ENCODE peak calls at places on chromosome 22, in eight cellular contexts. One of them, this sample, is unnamed.

GRCh38 chr22:33461698-33462434 is 403.7 kb upstream of the SYN3 start:
- DNase-seq in transverse colon: no peak
- DNase-seq in fibroblast of the aortic adventitia: no peak
- DNase-seq in aorta: no peak
- DNase-seq in GM23248: no peak
- DNase-seq in neural progenitor cell: no peak
- DNase-seq in right cardiac atrium: no peak
- DNase-seq in adipocyte: no peak
- DNase-seq in this sample: no peak

GRCh38 chr22:30733081-30733680 is 38.5 kb downstream of the OSBP2 start:
- DNase-seq in adipocyte: no peak
- DNase-seq in neural progenitor cell: no peak
- DNase-seq in fibroblast of the aortic adventitia: peak; percentile 72
- DNase-seq in transverse colon: no peak
- DNase-seq in aorta: peak; percentile 47
- DNase-seq in GM23248: peak; percentile 65
- DNase-seq in right cardiac atrium: no peak
- DNase-seq in this sample: no peak

GRCh38 chr22:47659467-47660302 is 897.2 kb downstream of the TBC1D22A start:
- DNase-seq in adipocyte: no peak
- DNase-seq in right cardiac atrium: no peak
- DNase-seq in transverse colon: no peak
- DNase-seq in aorta: no peak
- DNase-seq in GM23248: no peak
- DNase-seq in fibroblast of the aortic adventitia: no peak
- DNase-seq in neural progenitor cell: peak; percentile 44
- DNase-seq in this sample: no peak

GRCh38 chr22:19870153-19871022 is 15.7 kb upstream of the GNB1L start:
- DNase-seq in transverse colon: no peak
- DNase-seq in fibroblast of the aortic adventitia: no peak
- DNase-seq in adipocyte: no peak
- DNase-seq in neural progenitor cell: no peak
- DNase-seq in GM23248: no peak
- DNase-seq in right cardiac atrium: no peak
- DNase-seq in aorta: peak; percentile 63
- DNase-seq in this sample: no peak

GRCh38 chr22:30610299-30610698 is 3.3 kb downstream of the TCN2 start:
- DNase-seq in right cardiac atrium: peak; percentile 44
- DNase-seq in neural progenitor cell: no peak
- DNase-seq in transverse colon: no peak
- DNase-seq in GM23248: no peak
- DNase-seq in adipocyte: no peak
- DNase-seq in fibroblast of the aortic adventitia: no peak
- DNase-seq in aorta: no peak
- DNase-seq in this sample: no peak

GRCh38 chr22:29382575-29383328 is 5.6 kb downstream of the AP1B1 start:
- DNase-seq in aorta: no peak
- DNase-seq in neural progenitor cell: no peak
- DNase-seq in GM23248: no peak
- DNase-seq in right cardiac atrium: no peak
- DNase-seq in transverse colon: peak; percentile 67
- DNase-seq in fibroblast of the aortic adventitia: no peak
- DNase-seq in adipocyte: no peak
- DNase-seq in this sample: no peak

GRCh38 chr22:36185828-36186624 is 15.6 kb downstream of the APOL4 start:
- DNase-seq in right cardiac atrium: no peak
- DNase-seq in aorta: no peak
- DNase-seq in adipocyte: no peak
- DNase-seq in neural progenitor cell: no peak
- DNase-seq in transverse colon: no peak
- DNase-seq in fibroblast of the aortic adventitia: no peak
- DNase-seq in GM23248: no peak
- DNase-seq in this sample: no peak

GRCh38 chr22:39917091-39917703 is 16.3 kb downstream of the GRAP2 start:
- DNase-seq in adipocyte: no peak
- DNase-seq in neural progenitor cell: no peak
- DNase-seq in transverse colon: no peak
- DNase-seq in right cardiac atrium: no peak
- DNase-seq in aorta: no peak
- DNase-seq in GM23248: no peak
- DNase-seq in fibroblast of the aortic adventitia: no peak
- DNase-seq in this sample: no peak

GRCh38 chr22:29998627-29999026 is 81.6 kb upstream of the HORMAD2 start:
- DNase-seq in adipocyte: no peak
- DNase-seq in transverse colon: no peak
- DNase-seq in aorta: no peak
- DNase-seq in neural progenitor cell: no peak
- DNase-seq in GM23248: peak; percentile 45
- DNase-seq in fibroblast of the aortic adventitia: peak; percentile 40
- DNase-seq in right cardiac atrium: no peak
- DNase-seq in this sample: no peak

GRCh38 chr22:19663286-19663815 is 51.0 kb upstream of the SEPTIN5 start:
- DNase-seq in transverse colon: peak; percentile 43
- DNase-seq in neural progenitor cell: no peak
- DNase-seq in right cardiac atrium: peak; percentile 53
- DNase-seq in adipocyte: peak; percentile 88
- DNase-seq in fibroblast of the aortic adventitia: peak; percentile 95
- DNase-seq in aorta: no peak
- DNase-seq in GM23248: peak; percentile 93
- DNase-seq in this sample: peak; percentile 51

GRCh38 chr22:44130076-44130711 is 50.5 kb upstream of the PARVG start:
- DNase-seq in right cardiac atrium: no peak
- DNase-seq in fibroblast of the aortic adventitia: no peak
- DNase-seq in transverse colon: no peak
- DNase-seq in GM23248: no peak
- DNase-seq in adipocyte: no peak
- DNase-seq in neural progenitor cell: no peak
- DNase-seq in aorta: peak; percentile 50
- DNase-seq in this sample: no peak

GRCh38 chr22:20061481-20061861 is 18.6 kb upstream of the DGCR8 start:
- DNase-seq in adipocyte: no peak
- DNase-seq in right cardiac atrium: no peak
- DNase-seq in fibroblast of the aortic adventitia: no peak
- DNase-seq in transverse colon: no peak
- DNase-seq in aorta: no peak
- DNase-seq in GM23248: peak; percentile 7
- DNase-seq in neural progenitor cell: no peak
- DNase-seq in this sample: no peak

GRCh38 chr22:25112538-25113253 is 87.0 kb upstream of the CRYBB3 start:
- DNase-seq in right cardiac atrium: no peak
- DNase-seq in GM23248: no peak
- DNase-seq in neural progenitor cell: no peak
- DNase-seq in fibroblast of the aortic adventitia: no peak
- DNase-seq in aorta: no peak
- DNase-seq in transverse colon: no peak
- DNase-seq in adipocyte: no peak
- DNase-seq in this sample: no peak

GRCh38 chr22:46830001-46830715 is 67.7 kb downstream of the TBC1D22A start:
- DNase-seq in fibroblast of the aortic adventitia: peak; percentile 80
- DNase-seq in adipocyte: peak; percentile 73
- DNase-seq in transverse colon: peak; percentile 34
- DNase-seq in aorta: peak; percentile 76
- DNase-seq in GM23248: peak; percentile 86
- DNase-seq in right cardiac atrium: peak; percentile 63
- DNase-seq in neural progenitor cell: no peak
- DNase-seq in this sample: no peak

GRCh38 chr22:33823552-33823951 is 96.7 kb downstream of the LARGE1 start:
- DNase-seq in right cardiac atrium: peak; percentile 25
- DNase-seq in adipocyte: no peak
- DNase-seq in fibroblast of the aortic adventitia: no peak
- DNase-seq in neural progenitor cell: no peak
- DNase-seq in GM23248: peak; percentile 27
- DNase-seq in aorta: no peak
- DNase-seq in transverse colon: no peak
- DNase-seq in this sample: no peak

GRCh38 chr22:37981282-37982011 is 2.9 kb downstream of the SOX10 start:
- DNase-seq in right cardiac atrium: no peak
- DNase-seq in transverse colon: peak; percentile 50
- DNase-seq in adipocyte: no peak
- DNase-seq in neural progenitor cell: no peak
- DNase-seq in fibroblast of the aortic adventitia: no peak
- DNase-seq in GM23248: no peak
- DNase-seq in aorta: no peak
- DNase-seq in this sample: no peak

GRCh38 chr22:37983860-37984791 is at the start of gene SOX10:
- DNase-seq in neural progenitor cell: peak; percentile 73
- DNase-seq in transverse colon: no peak
- DNase-seq in aorta: no peak
- DNase-seq in fibroblast of the aortic adventitia: no peak
- DNase-seq in right cardiac atrium: no peak
- DNase-seq in GM23248: no peak
- DNase-seq in adipocyte: no peak
- DNase-seq in this sample: no peak

GRCh38 chr22:37985050-37985585 is 763 bp upstream of the SOX10 start:
- DNase-seq in adipocyte: no peak
- DNase-seq in GM23248: no peak
- DNase-seq in fibroblast of the aortic adventitia: no peak
- DNase-seq in aorta: no peak
- DNase-seq in neural progenitor cell: no peak
- DNase-seq in right cardiac atrium: no peak
- DNase-seq in transverse colon: no peak
- DNase-seq in this sample: no peak

GRCh38 chr22:37982151-37982838 is 2.1 kb downstream of the SOX10 start:
- DNase-seq in adipocyte: no peak
- DNase-seq in transverse colon: no peak
- DNase-seq in GM23248: no peak
- DNase-seq in aorta: no peak
- DNase-seq in right cardiac atrium: peak; percentile 57
- DNase-seq in neural progenitor cell: no peak
- DNase-seq in fibroblast of the aortic adventitia: no peak
- DNase-seq in this sample: no peak

DNA sequence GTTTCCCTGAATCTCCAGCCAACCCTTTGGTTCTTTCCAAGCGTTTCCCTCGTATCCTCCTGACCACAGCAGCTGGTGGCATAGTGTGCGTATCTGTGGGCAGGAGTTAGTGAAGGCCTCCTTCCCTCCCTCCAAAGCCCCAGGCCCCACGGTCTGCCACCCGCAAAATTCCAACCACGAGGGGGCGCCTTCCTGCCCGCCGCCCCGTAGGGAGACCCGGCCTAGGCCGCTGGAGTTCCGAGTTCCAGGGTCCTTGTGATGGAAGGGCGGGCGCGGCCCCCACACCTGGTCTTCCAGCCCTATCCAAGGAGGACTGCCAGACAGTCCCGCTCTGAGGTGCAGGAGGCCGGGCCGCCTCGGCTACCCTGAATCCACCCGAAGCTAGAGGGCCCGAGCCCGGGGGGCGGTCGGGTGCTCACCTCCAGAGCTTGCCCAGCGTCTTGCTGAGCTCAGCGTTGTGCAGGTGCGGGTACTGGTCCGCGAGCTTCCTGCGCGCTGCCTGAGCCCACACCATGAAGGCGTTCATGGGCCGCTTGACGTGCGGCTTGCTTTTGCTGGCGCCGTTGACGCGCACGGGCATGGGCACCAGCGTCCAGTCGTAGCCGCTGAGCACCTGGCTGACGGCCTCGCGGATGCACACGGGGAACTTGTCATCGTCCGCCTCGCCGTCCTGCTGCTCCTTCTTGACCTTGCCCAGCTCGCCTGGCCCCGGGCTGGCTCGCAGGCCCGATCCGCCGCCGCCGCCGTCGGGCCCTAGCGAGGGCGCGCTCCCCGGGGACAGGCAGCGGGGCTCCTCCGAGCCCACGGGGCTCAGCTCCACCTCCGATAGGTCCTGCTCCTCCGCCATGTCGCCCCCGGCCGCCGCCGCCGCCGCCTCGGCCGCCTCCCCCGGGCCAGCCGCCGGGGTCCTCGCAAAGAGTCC is 1.2 kb downstream of the SOX10 start:
- DNase-seq in neural progenitor cell: peak; percentile 71
- DNase-seq in aorta: no peak
- DNase-seq in adipocyte: no peak
- DNase-seq in fibroblast of the aortic adventitia: no peak
- DNase-seq in transverse colon: no peak
- DNase-seq in GM23248: no peak
- DNase-seq in right cardiac atrium: no peak
- DNase-seq in this sample: no peak
- H3K4me3 ChIP-seq in neural progenitor cell: peak overlapping the region; percentile 47
- H3K4me3 ChIP-seq in aorta: no peak overlapping the region
- H3K4me3 ChIP-seq in adipocyte: no peak overlapping the region
- H3K4me3 ChIP-seq in fibroblast of the aortic adventitia: no peak overlapping the region
- H3K4me3 ChIP-seq in transverse colon: peak overlapping the region; percentile 23
- H3K4me3 ChIP-seq in GM23248: no peak overlapping the region
- H3K4me3 ChIP-seq in right cardiac atrium: no peak overlapping the region
- H3K4me3 ChIP-seq in this sample: no peak overlapping the region

GRCh38 chr22:42646569-42647525 is 2.3 kb downstream of the CYB5R3 start:
- DNase-seq in GM23248: peak; percentile 67
- DNase-seq in fibroblast of the aortic adventitia: peak; percentile 74
- DNase-seq in transverse colon: peak; percentile 61
- DNase-seq in right cardiac atrium: peak; percentile 77
- DNase-seq in neural progenitor cell: no peak
- DNase-seq in adipocyte: no peak
- DNase-seq in aorta: no peak
- DNase-seq in this sample: no peak
- H3K4me3 ChIP-seq in GM23248: peak overlapping the region; percentile 32
- H3K4me3 ChIP-seq in fibroblast of the aortic adventitia: peak overlapping the region; percentile 31
- H3K4me3 ChIP-seq in transverse colon: peak overlapping the region; percentile 72
- H3K4me3 ChIP-seq in right cardiac atrium: peak overlapping the region; percentile 36
- H3K4me3 ChIP-seq in neural progenitor cell: no peak overlapping the region
- H3K4me3 ChIP-seq in adipocyte: peak overlapping the region; percentile 90
- H3K4me3 ChIP-seq in aorta: no peak overlapping the region
- H3K4me3 ChIP-seq in this sample: peak overlapping the region; percentile 6

GRCh38 chr22:23522642-23523251 is 57.3 kb downstream of the IGLL1 start:
- DNase-seq in adipocyte: peak; percentile 25
- DNase-seq in transverse colon: no peak
- DNase-seq in GM23248: peak; percentile 67
- DNase-seq in neural progenitor cell: peak; percentile 42
- DNase-seq in fibroblast of the aortic adventitia: peak; percentile 8
- DNase-seq in right cardiac atrium: peak; percentile 37
- DNase-seq in aorta: no peak
- DNase-seq in this sample: no peak
- H3K4me3 ChIP-seq in adipocyte: no peak overlapping the region
- H3K4me3 ChIP-seq in transverse colon: peak overlapping the region; percentile 61
- H3K4me3 ChIP-seq in GM23248: peak overlapping the region; percentile 81
- H3K4me3 ChIP-seq in neural progenitor cell: peak overlapping the region; percentile 39
- H3K4me3 ChIP-seq in fibroblast of the aortic adventitia: no peak overlapping the region
- H3K4me3 ChIP-seq in right cardiac atrium: no peak overlapping the region
- H3K4me3 ChIP-seq in aorta: peak overlapping the region; percentile 16
- H3K4me3 ChIP-seq in this sample: no peak overlapping the region

DNA sequence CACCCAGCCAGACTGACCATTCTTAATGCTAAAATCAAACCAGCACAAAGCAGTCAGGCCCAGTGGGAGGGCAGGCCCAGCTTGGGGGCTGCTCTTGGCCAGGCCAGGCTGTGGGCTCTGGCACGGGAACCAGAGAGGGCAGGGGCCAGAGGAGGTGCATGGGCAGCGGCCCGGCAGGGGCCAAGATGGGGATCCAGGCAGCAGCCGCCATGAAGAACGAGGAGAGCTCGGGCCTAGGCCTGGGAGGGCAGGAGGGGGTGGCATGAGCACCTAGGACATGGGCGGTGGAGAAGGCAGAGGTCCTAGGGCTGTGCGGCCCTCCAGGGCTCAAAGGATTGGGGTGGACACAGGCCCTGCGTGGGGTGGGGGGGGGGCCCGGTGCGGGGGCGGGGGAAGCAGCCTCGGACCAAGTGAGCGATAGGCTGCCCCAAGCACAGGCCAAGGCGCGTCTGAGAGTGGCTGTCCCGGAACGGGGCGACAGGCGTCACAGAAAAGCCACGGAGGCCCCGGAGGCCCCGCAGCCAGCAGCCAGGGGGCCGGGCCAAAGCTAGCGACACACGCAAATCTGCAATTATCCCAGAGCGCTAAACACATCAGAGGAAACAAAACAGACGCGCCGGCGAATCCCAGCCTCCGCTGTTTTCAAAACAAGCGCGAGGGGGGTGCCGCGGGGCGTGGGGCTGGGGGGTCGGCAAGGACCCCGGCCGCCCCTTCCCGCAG is 8.3 kb downstream of the PLXNB2 start:
- DNase-seq in adipocyte: no peak
- DNase-seq in fibroblast of the aortic adventitia: no peak
- DNase-seq in neural progenitor cell: peak; percentile 56
- DNase-seq in GM23248: peak; percentile 68
- DNase-seq in transverse colon: no peak
- DNase-seq in right cardiac atrium: peak; percentile 53
- DNase-seq in aorta: no peak
- DNase-seq in this sample: no peak
- H3K4me3 ChIP-seq in adipocyte: no peak overlapping the region
- H3K4me3 ChIP-seq in fibroblast of the aortic adventitia: no peak overlapping the region
- H3K4me3 ChIP-seq in neural progenitor cell: peak overlapping the region; percentile 53
- H3K4me3 ChIP-seq in GM23248: peak overlapping the region; percentile 60
- H3K4me3 ChIP-seq in transverse colon: peak overlapping the region; percentile 52
- H3K4me3 ChIP-seq in right cardiac atrium: peak overlapping the region; percentile 47
- H3K4me3 ChIP-seq in aorta: no peak overlapping the region
- H3K4me3 ChIP-seq in this sample: no peak overlapping the region

This sample was measured in AG04449.